ENCODE peak calls at places on chromosomes 4 and X, in five cellular contexts. K is psoas muscle, Q is gastrocnemius medialis, X is GM23338, H is heart left ventricle. C is an unnamed sample.

GRCh38 chr4:146134761-146135160 is 40.8 kb upstream of the LSM6 start:
- DNase-seq in Q (no peak), K (no peak), H (no peak), X (no peak), C (peak; percentile 72)

GRCh38 chr4:99655315-99656081 is 2.1 kb downstream of the C4orf54 start:
- DNase-seq in K (no peak), H (peak; percentile 59), Q (peak; percentile 78), X (no peak), C (no peak)

GRCh38 chrX:46687619-46688018 is 71.3 kb downstream of the SLC9A7 start:
- DNase-seq in H (no peak), Q (no peak), K (no peak), X (no peak), C (no peak)

GRCh38 chrX:30153881-30154260 is 61.5 kb upstream of the MAGEB2 start:
- DNase-seq in X (no peak), Q (no peak), K (no peak), H (no peak), C (no peak)

GRCh38 chr4:156374894-156375293 is 421.2 kb upstream of the CTSO start:
- DNase-seq in Q (no peak), K (no peak), X (no peak), H (no peak), C (no peak)

GRCh38 chr4:27789768-27790167 is 929.1 kb downstream of the STIM2 start:
- DNase-seq in X (no peak), H (no peak), K (no peak), Q (no peak), C (no peak)

GRCh38 chr4:168273838-168274237 is 44.7 kb downstream of the DDX60 start:
- DNase-seq in H (no peak), X (no peak), Q (no peak), K (no peak), C (no peak)

GRCh38 chrX:27336466-27337091 is 126.6 kb downstream of the PPP4R3C start:
- DNase-seq in X (peak; percentile 53), H (no peak), K (no peak), Q (no peak), C (no peak)

GRCh38 chrX:34918856-34919255 is 23.7 kb upstream of the FAM47B start:
- DNase-seq in H (no peak), X (peak; percentile 68), Q (no peak), K (no peak), C (no peak)

GRCh38 chrX:623599-624323 is 6.8 kb upstream of the SHOX start:
- DNase-seq in K (no peak), X (peak; percentile 78), H (no peak), Q (no peak), C (peak; percentile 11)

GRCh38 chr4:63729519-63729918 is 679.7 kb downstream of the TECRL start:
- DNase-seq in H (no peak), Q (no peak), K (no peak), X (no peak), C (no peak)

GRCh38 chrX:12360991-12361598 is 222.8 kb downstream of the FRMPD4 start:
- DNase-seq in X (no peak), Q (no peak), K (no peak), H (no peak), C (no peak)

GRCh38 chr4:133624744-133625143 is 475.6 kb downstream of the PCDH10 start:
- DNase-seq in X (peak; percentile 45), H (no peak), Q (no peak), K (no peak), C (no peak)

GRCh38 chrX:134520860-134521390 is 61.0 kb downstream of the HPRT1 start:
- DNase-seq in K (no peak), X (peak; percentile 80), H (peak; percentile 21), Q (no peak), C (no peak)

GRCh38 chr4:104879367-104879766 is 267.3 kb upstream of the TET2 start:
- DNase-seq in H (no peak), Q (no peak), X (no peak), K (no peak), C (no peak)

GRCh38 chr4:104878936-104879335 is 267.7 kb upstream of the TET2 start:
- DNase-seq in X (no peak), Q (no peak), K (no peak), H (no peak), C (no peak)

GRCh38 chr4:104879854-104880253 is 266.8 kb upstream of the TET2 start:
- DNase-seq in K (no peak), H (no peak), X (no peak), Q (no peak), C (no peak)
- H3K4me3 ChIP-seq in K (no peak overlapping the region), H (no peak overlapping the region), X (no peak overlapping the region), Q (no peak overlapping the region), C (no peak overlapping the region)

GRCh38 chr4:7441201-7441600 is 6.5 kb upstream of the PSAPL1 start:
- DNase-seq in K (no peak), Q (no peak), H (no peak), X (no peak), C (no peak)
- H3K4me1 ChIP-seq in K (no peaks in the 10 kb centered on the region), Q (no peaks in the 10 kb centered on the region), H (no peaks in the 10 kb centered on the region), X (no peaks in the 10 kb centered on the region), C (no peaks in the 10 kb centered on the region)

GRCh38 chr4:87141428-87141827 is 79.0 kb downstream of the KLHL8 start:
- DNase-seq in Q (no peak), K (no peak), X (no peak), H (no peak), C (no peak)
- TF ChIP-seq CTCF in Q (no peak), K (no peak), X (no peak), H (no peak), C (no peak)

GRCh38 chr4:90126805-90127204 is 389 bp upstream of the CCSER1 start:
- DNase-seq in H (no peak), X (peak; percentile 47), Q (no peak), K (no peak), C (no peak)
- H3K4me3 ChIP-seq in H (peak overlapping the region; percentile 72), X (peak overlapping the region; percentile 88), Q (peak overlapping the region; percentile 62), K (peak overlapping the region; percentile 71), C (peak overlapping the region; percentile 72)

DNA sequence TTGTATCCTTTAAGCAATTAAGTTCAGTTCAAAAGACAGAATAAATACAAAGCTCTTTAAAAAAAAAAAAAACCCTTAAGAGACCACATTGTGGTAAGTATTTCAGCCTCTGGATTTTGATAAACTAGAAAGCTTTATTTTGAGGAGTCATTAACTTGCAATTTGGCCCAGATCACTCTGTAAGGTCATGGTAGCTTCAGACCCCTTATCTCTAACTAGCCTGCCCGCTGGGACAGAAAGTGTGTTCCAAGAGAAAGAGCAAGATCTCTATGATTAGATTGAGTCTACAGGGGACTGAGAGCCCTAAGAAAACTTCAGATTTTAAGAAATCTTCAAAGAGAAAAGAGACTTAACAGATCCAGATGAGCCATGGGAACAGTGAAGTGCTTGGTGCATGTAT is 45.6 kb downstream of the GALNT7 start:
- DNase-seq in Q (no peak), H (no peak), K (no peak), X (no peak), C (no peak)
- H3K4me1 ChIP-seq in Q (no peaks in the 10 kb centered on the region), H (no peaks in the 10 kb centered on the region), K (no peaks in the 10 kb centered on the region), X (peaks cover 40% of the 10 kb centered on the region), C (no peaks in the 10 kb centered on the region)

GRCh38 chr4:183362916-183363542 is 40.8 kb upstream of the CLDN24 start:
- DNase-seq in Q (no peak), H (no peak), X (peak; percentile 45), K (no peak), C (no peak)
- TF ChIP-seq CTCF in Q (no peak), H (no peak), X (peak; percentile 54), K (no peak), C (no peak)

C was measured in right atrium auricular region.